ENCODE peak calls at places on chromosomes 1 and 21, in ten cellular contexts. N is tibial artery; G is WTC11; L is endothelial cell of umbilical vein; S is CD8-positive, alpha-beta T cell; K is NCI-H1694; C is NAMALWA; I is sigmoid colon; Z is brain microvascular endothelial cell; R is NCI-H1105. F is an unnamed sample.

GRCh38 chr1:41277371-41277994 is 35.4 kb upstream of the SCMH1 start:
- DNase-seq in I (no peak), N (no peak), S (no peak), R (no peak), L (no peak), K (no peak), C (no peak), Z (no peak), G (no peak), F (no peak)

GRCh38 chr1:206529425-206529824 is 22.1 kb downstream of the RASSF5 start:
- DNase-seq in N (peak), C (no peak), Z (no peak), I (peak), G (no peak), R (no peak), K (no peak), L (no peak), S (no peak), F (no peak)

GRCh38 chr1:196450143-196450911 is 157.9 kb downstream of the KCNT2 start:
- DNase-seq in C (no peak), G (no peak), L (no peak), N (no peak), I (no peak), Z (no peak), K (no peak), S (no peak), R (no peak), F (peak)

GRCh38 chr1:228867093-228867950 is 132.0 kb downstream of the RHOU start:
- DNase-seq in S (no peak), G (no peak), C (no peak), N (no peak), L (no peak), I (no peak), Z (peak), R (peak), K (peak), F (peak)

GRCh38 chr1:221087919-221088318 is 208.7 kb downstream of the HLX start:
- DNase-seq in L (no peak), S (no peak), G (no peak), I (no peak), N (no peak), R (no peak), Z (no peak), C (no peak), K (no peak), F (peak)

GRCh38 chr1:161956097-161956496 is 67.6 kb downstream of the OLFML2B start:
- DNase-seq in G (no peak), K (no peak), I (no peak), R (no peak), Z (no peak), C (no peak), N (no peak), S (no peak), L (no peak), F (peak)

GRCh38 chr1:154493276-154493675 is 8.7 kb upstream of the TDRD10 start:
- DNase-seq in Z (no peak), C (peak), N (peak), K (no peak), G (peak), L (peak), R (no peak), S (no peak), I (peak), F (no peak)

GRCh38 chr1:6801998-6802397 is 16.7 kb downstream of the CAMTA1 start:
- DNase-seq in N (no peak), R (no peak), I (no peak), S (no peak), Z (peak), K (no peak), L (peak), G (no peak), C (no peak), F (peak)

GRCh38 chr1:234772345-234773147 is 162.6 kb upstream of the IRF2BP2 start:
- DNase-seq in S (peak), G (no peak), L (peak), Z (peak), C (peak), K (peak), I (peak), R (no peak), N (peak), F (peak)

GRCh38 chr1:197399691-197400521 is 131.9 kb downstream of the CRB1 start:
- DNase-seq in R (peak), I (no peak), C (peak), N (no peak), S (no peak), K (peak), L (peak), G (peak), Z (peak), F (peak)

GRCh38 chr1:236458991-236459390 is 64.8 kb upstream of the LGALS8 start:
- DNase-seq in K (no peak), R (no peak), C (no peak), Z (no peak), I (no peak), S (no peak), N (no peak), L (no peak), G (no peak), F (no peak)

GRCh38 chr1:181504294-181505115 is 21.2 kb downstream of the CACNA1E start:
- DNase-seq in L (no peak), K (peak), Z (peak), C (peak), N (no peak), I (no peak), S (no peak), R (peak), G (peak), F (peak)

GRCh38 chr1:101460709-101461108 is 223.9 kb downstream of the S1PR1 start:
- DNase-seq in I (no peak), C (no peak), Z (no peak), S (no peak), G (no peak), K (no peak), R (peak), L (no peak), N (no peak), F (no peak)

GRCh38 chr1:245969274-245969673 is 537.8 kb downstream of the SMYD3 start:
- DNase-seq in G (no peak), Z (peak), L (peak), N (no peak), K (no peak), R (no peak), C (no peak), S (no peak), I (no peak), F (peak)

GRCh38 chr1:87648720-87649119 is 320.0 kb downstream of the LMO4 start:
- DNase-seq in Z (no peak), G (no peak), S (no peak), R (no peak), K (no peak), I (no peak), N (no peak), C (no peak), L (no peak), F (no peak)

GRCh38 chr1:246460411-246460810 is 46.7 kb downstream of the SMYD3 start:
- DNase-seq in R (no peak), C (no peak), I (no peak), G (no peak), N (no peak), K (no peak), Z (no peak), L (no peak), S (no peak), F (peak)

GRCh38 chr21:26447932-26448331 is 125.2 kb downstream of the CYYR1 start:
- DNase-seq in R (no peak), Z (no peak), I (no peak), G (no peak), L (no peak), C (no peak), S (no peak), N (no peak), K (no peak), F (peak)

GRCh38 chr1:175314300-175314699 is 121.7 kb upstream of the KIAA0040 start:
- DNase-seq in G (no peak), L (no peak), K (no peak), I (no peak), N (no peak), Z (no peak), R (no peak), S (no peak), C (no peak), F (no peak)

GRCh38 chr1:117147856-117148588 is 26.5 kb upstream of the TRIM45 start:
- DNase-seq in I (no peak), N (no peak), L (no peak), K (no peak), R (peak), G (no peak), Z (peak), S (no peak), C (no peak), F (peak)

GRCh38 chr1:153880962-153881361 is 41.8 kb downstream of the GATAD2B start:
- DNase-seq in K (peak), N (peak), S (peak), Z (peak), C (peak), L (peak), G (no peak), I (peak), R (peak), F (peak)

GRCh38 chr1:91781916-91782622 is 103.9 kb downstream of the TGFBR3 start:
- DNase-seq in N (no peak), G (no peak), L (no peak), C (no peak), R (no peak), I (no peak), K (no peak), S (no peak), Z (no peak), F (no peak)

GRCh38 chr1:39326836-39327235 is 122.3 kb downstream of the MACF1 start:
- DNase-seq in L (no peak), K (no peak), S (no peak), Z (no peak), R (no peak), C (no peak), I (no peak), G (no peak), N (no peak), F (peak)

GRCh38 chr1:76269175-76269574 is 194.6 kb downstream of the ST6GALNAC3 start:
- DNase-seq in K (no peak), Z (peak), I (no peak), R (no peak), G (no peak), N (no peak), C (no peak), S (no peak), L (peak), F (peak)

GRCh38 chr1:225814381-225814780 is 4.5 kb downstream of the EPHX1 start:
- DNase-seq in N (no peak), Z (no peak), K (no peak), I (no peak), G (no peak), C (no peak), S (no peak), R (no peak), L (no peak), F (no peak)

GRCh38 chr1:113835686-113836290 is 23.5 kb upstream of the RSBN1 start:
- DNase-seq in I (no peak), Z (peak), N (no peak), K (peak), G (no peak), S (peak), R (peak), C (peak), L (peak), F (peak)

GRCh38 chr1:70039485-70039884 is 165.9 kb downstream of the LRRC40 start:
- DNase-seq in K (no peak), S (no peak), N (no peak), L (no peak), C (no peak), R (no peak), I (no peak), Z (no peak), G (no peak), F (no peak)

GRCh38 chr1:34858901-34859441 is 578 bp downstream of the SMIM12 start:
- DNase-seq in Z (peak), N (peak), K (no peak), I (no peak), L (peak), C (peak), S (peak), R (no peak), G (no peak), F (peak)

GRCh38 chr1:59738591-59739015 is 76.1 kb upstream of the HOOK1 start:
- DNase-seq in G (no peak), K (no peak), L (peak), Z (peak), S (no peak), N (no peak), R (no peak), I (no peak), C (no peak), F (peak)

GRCh38 chr1:17922833-17923232 is 167.7 kb downstream of the ACTL8 start:
- DNase-seq in R (peak), N (peak), S (no peak), L (no peak), I (no peak), Z (peak), C (peak), K (peak), G (peak), F (peak)

GRCh38 chr1:77514871-77515776 is 167.3 kb downstream of the ZZZ3 start:
- DNase-seq in I (no peak), K (no peak), S (no peak), R (no peak), C (peak), G (peak), N (no peak), L (peak), Z (peak), F (peak)

GRCh38 chr1:85888961-85889360 is 180.7 kb upstream of the ZNHIT6 start:
- DNase-seq in L (no peak), I (no peak), C (no peak), K (no peak), Z (no peak), S (no peak), R (no peak), G (no peak), N (no peak), F (peak)

GRCh38 chr1:94463765-94464330 is 45.7 kb downstream of the ABCD3 start:
- DNase-seq in I (no peak), R (peak), C (peak), L (peak), K (peak), N (no peak), G (no peak), S (no peak), Z (peak), F (peak)

GRCh38 chr1:6260961-6261614 is at the start of gene GPR153:
- DNase-seq in C (peak), R (peak), L (peak), Z (no peak), I (peak), S (peak), K (no peak), N (no peak), G (no peak), F (peak)

GRCh38 chr1:145751491-145752021 is 32.3 kb downstream of the CD160 start:
- DNase-seq in L (peak), R (no peak), G (no peak), Z (peak), S (no peak), K (no peak), N (no peak), I (no peak), C (no peak), F (peak)

GRCh38 chr1:198741744-198742143 is 102.9 kb downstream of the PTPRC start:
- DNase-seq in R (no peak), Z (peak), K (no peak), G (peak), N (no peak), I (no peak), L (no peak), C (no peak), S (peak), F (no peak)

GRCh38 chr1:112257043-112257835 is 138.8 kb upstream of the CTTNBP2NL start:
- DNase-seq in G (no peak), K (no peak), N (no peak), I (no peak), S (no peak), C (no peak), Z (no peak), L (no peak), R (no peak), F (no peak)

GRCh38 chr1:185315364-185316108 is 1.5 kb downstream of the IVNS1ABP start:
- DNase-seq in S (no peak), N (no peak), Z (no peak), G (no peak), L (no peak), R (no peak), I (no peak), C (peak), K (peak), F (no peak)

GRCh38 chr1:160129966-160130365 is 14.4 kb downstream of the ATP1A2 start:
- DNase-seq in S (no peak), L (no peak), C (no peak), G (no peak), N (no peak), Z (no peak), I (peak), R (no peak), K (no peak), F (no peak)

GRCh38 chr1:158089925-158090675 is 90.6 kb upstream of the CD1D start:
- DNase-seq in R (no peak), Z (no peak), L (no peak), K (no peak), N (no peak), C (no peak), I (no peak), G (no peak), S (no peak), F (no peak)